ENCODE peak calls at places on chromosomes 3 and 15, in four cellular contexts. C is GM23338; Q is activated T-helper 1 cell treated with anti-CD3 and anti-CD28 coated beads, Interleukin-2, amount 50 U/mL, for 16 hours; U is nephron progenitor cell. J is an unnamed sample.

GRCh38 chr3:54510506-54510905 is 388.2 kb downstream of the CACNA2D3 start:
- DNase-seq in C (no peak), Q (no peak), U (no peak), J (no peak)

GRCh38 chr3:125137432-125138033 is 75.0 kb downstream of the SLC12A8 start:
- DNase-seq in C (no peak), Q (no peak), U (no peak), J (no peak)

GRCh38 chr15:83510001-83510400 is 62.9 kb downstream of the SH3GL3 start:
- DNase-seq in C (no peak), Q (no peak), U (no peak), J (no peak)

GRCh38 chr15:42190370-42190769 is 17.7 kb downstream of the VPS39 start:
- DNase-seq in C (no peak), Q (no peak), U (no peak), J (no peak)

GRCh38 chr3:152283492-152284381 is 15.0 kb downstream of the MBNL1 start:
- DNase-seq in C (no peak), Q (no peak), U (no peak), J (peak; percentile 38)

GRCh38 chr3:36124118-36124796 is 256.0 kb upstream of the STAC start:
- DNase-seq in C (peak; percentile 87), Q (no peak), U (peak; percentile 46), J (no peak)

GRCh38 chr15:41892621-41893421 is 1.0 kb downstream of the SPTBN5 start:
- DNase-seq in C (no peak), Q (no peak), U (no peak), J (no peak)

GRCh38 chr15:73872370-73872769 is 994 bp upstream of the TBC1D21 start:
- DNase-seq in C (no peak), Q (no peak), U (no peak), J (no peak)

GRCh38 chr3:170809021-170809974 is 60.7 kb downstream of the RPL22L1 start:
- DNase-seq in C (peak; percentile 85), Q (no peak), U (peak; percentile 34), J (peak; percentile 41)

GRCh38 chr15:52143862-52144261 is 31.3 kb upstream of the BCL2L10 start:
- DNase-seq in C (peak; percentile 22), Q (no peak), U (no peak), J (no peak)

GRCh38 chr3:122577409-122578028 is at the start of gene PARP15:
- DNase-seq in C (peak; percentile 77), Q (peak; percentile 25), U (peak; percentile 41), J (peak; percentile 74)

GRCh38 chr3:40207796-40208195 is 101.7 kb upstream of the EIF1B start:
- DNase-seq in C (no peak), Q (no peak), U (no peak), J (no peak)

GRCh38 chr3:194871864-194872668 is 186.4 kb downstream of the FAM43A start:
- DNase-seq in C (no peak), Q (no peak), U (no peak), J (no peak)

GRCh38 chr3:13522236-13522635 is 26.7 kb upstream of the FBLN2 start:
- DNase-seq in C (no peak), Q (no peak), U (no peak), J (no peak)

GRCh38 chr3:197317250-197317963 is 19.0 kb upstream of the DLG1 start:
- DNase-seq in C (no peak), Q (no peak), U (no peak), J (no peak)

GRCh38 chr3:160395297-160395696 is 3.7 kb downstream of the IFT80 start:
- DNase-seq in C (no peak), Q (no peak), U (no peak), J (no peak)

GRCh38 chr3:194489736-194490612 is 3.2 kb upstream of the ATP13A3 start:
- DNase-seq in C (no peak), Q (no peak), U (no peak), J (peak; percentile 80)

GRCh38 chr3:174417568-174417967 is 441.6 kb upstream of the NAALADL2 start:
- DNase-seq in C (no peak), Q (no peak), U (no peak), J (no peak)

GRCh38 chr15:71437919-71438318 is 322.6 kb downstream of the THSD4 start:
- DNase-seq in C (no peak), Q (no peak), U (no peak), J (no peak)

GRCh38 chr3:99647081-99647480 is 8.7 kb downstream of the COL8A1 start:
- DNase-seq in C (no peak), Q (no peak), U (no peak), J (peak; percentile 19)

GRCh38 chr15:36590838-36591237 is 11.4 kb downstream of the CDIN1 start:
- DNase-seq in C (no peak), Q (no peak), U (no peak), J (peak; percentile 18)

GRCh38 chr15:63970723-63971426 is 75.4 kb downstream of the DAPK2 start:
- DNase-seq in C (no peak), Q (no peak), U (no peak), J (peak; percentile 94)

GRCh38 chr15:60740231-60740630 is 261.3 kb upstream of the ICE2 start:
- DNase-seq in C (no peak), Q (no peak), U (no peak), J (no peak)

GRCh38 chr3:137768021-137768360 is 3.9 kb downstream of the SOX14 start:
- DNase-seq in C (no peak), Q (no peak), U (no peak), J (no peak)

GRCh38 chr3:35707904-35708303 is 68.6 kb downstream of the ARPP21 start:
- DNase-seq in C (no peak), Q (no peak), U (no peak), J (no peak)

GRCh38 chr3:73453676-73454075 is 171.1 kb downstream of the PDZRN3 start:
- DNase-seq in C (no peak), Q (no peak), U (no peak), J (no peak)

GRCh38 chr15:49083471-49084284 is 37.4 kb upstream of the SECISBP2L start:
- DNase-seq in C (no peak), Q (no peak), U (no peak), J (no peak)

GRCh38 chr15:52102468-52102867 is 10.1 kb downstream of the BCL2L10 start:
- DNase-seq in C (no peak), Q (no peak), U (no peak), J (peak; percentile 57)

J was measured in GM12865.